ENCODE peak calls at places on chromosomes 11 and 22, in ten cellular contexts. One of them, this sample, is unnamed.

GRCh38 chr22:36384766-36385400 is 2.9 kb downstream of the MYH9 start:
- DNase-seq in HepG2: no peak
- DNase-seq in GM12892: no peak
- DNase-seq in stomach: no peak
- DNase-seq in spleen: no peak
- DNase-seq in SK-N-SH: peak
- DNase-seq in breast epithelium: no peak
- DNase-seq in HCT116: no peak
- DNase-seq in K562: no peak
- DNase-seq in GM23338: peak
- DNase-seq in this sample: no peak

GRCh38 chr11:116415095-116415494 is 357.7 kb downstream of the BUD13 start:
- DNase-seq in HCT116: no peak
- DNase-seq in breast epithelium: no peak
- DNase-seq in SK-N-SH: no peak
- DNase-seq in HepG2: no peak
- DNase-seq in spleen: no peak
- DNase-seq in GM23338: peak
- DNase-seq in K562: no peak
- DNase-seq in GM12892: no peak
- DNase-seq in stomach: no peak
- DNase-seq in this sample: no peak

GRCh38 chr22:29225422-29226090 is 19.9 kb downstream of the EMID1 start:
- DNase-seq in GM12892: no peak
- DNase-seq in stomach: no peak
- DNase-seq in HCT116: no peak
- DNase-seq in GM23338: no peak
- DNase-seq in HepG2: no peak
- DNase-seq in SK-N-SH: peak
- DNase-seq in breast epithelium: no peak
- DNase-seq in K562: no peak
- DNase-seq in spleen: peak
- DNase-seq in this sample: peak

GRCh38 chr11:94664336-94664735 is 97.2 kb downstream of the PIWIL4 start:
- DNase-seq in spleen: no peak
- DNase-seq in GM23338: no peak
- DNase-seq in stomach: no peak
- DNase-seq in HCT116: peak
- DNase-seq in HepG2: no peak
- DNase-seq in K562: no peak
- DNase-seq in GM12892: no peak
- DNase-seq in breast epithelium: no peak
- DNase-seq in SK-N-SH: no peak
- DNase-seq in this sample: no peak

GRCh38 chr22:47144791-47145425 is 382.5 kb downstream of the TBC1D22A start:
- DNase-seq in breast epithelium: no peak
- DNase-seq in HCT116: no peak
- DNase-seq in HepG2: no peak
- DNase-seq in stomach: peak
- DNase-seq in GM23338: no peak
- DNase-seq in K562: no peak
- DNase-seq in spleen: no peak
- DNase-seq in GM12892: no peak
- DNase-seq in SK-N-SH: no peak
- DNase-seq in this sample: no peak

GRCh38 chr11:117723625-117724024 is 73.4 kb downstream of the DSCAML1 start:
- DNase-seq in breast epithelium: no peak
- DNase-seq in K562: no peak
- DNase-seq in GM23338: peak
- DNase-seq in spleen: peak
- DNase-seq in SK-N-SH: no peak
- DNase-seq in HepG2: no peak
- DNase-seq in GM12892: no peak
- DNase-seq in HCT116: no peak
- DNase-seq in stomach: no peak
- DNase-seq in this sample: no peak

GRCh38 chr11:78350101-78350645 is 67.4 kb downstream of the GAB2 start:
- DNase-seq in SK-N-SH: no peak
- DNase-seq in K562: peak
- DNase-seq in stomach: no peak
- DNase-seq in GM23338: peak
- DNase-seq in HepG2: no peak
- DNase-seq in spleen: no peak
- DNase-seq in HCT116: no peak
- DNase-seq in GM12892: no peak
- DNase-seq in breast epithelium: no peak
- DNase-seq in this sample: peak

GRCh38 chr22:45207981-45208664 is 32.6 kb downstream of the KIAA0930 start:
- DNase-seq in SK-N-SH: no peak
- DNase-seq in HepG2: no peak
- DNase-seq in HCT116: no peak
- DNase-seq in GM23338: no peak
- DNase-seq in spleen: peak
- DNase-seq in GM12892: no peak
- DNase-seq in breast epithelium: no peak
- DNase-seq in K562: no peak
- DNase-seq in stomach: no peak
- DNase-seq in this sample: no peak

GRCh38 chr11:16946477-16947282 is 67.5 kb downstream of the PLEKHA7 start:
- DNase-seq in spleen: no peak
- DNase-seq in stomach: no peak
- DNase-seq in breast epithelium: no peak
- DNase-seq in GM23338: peak
- DNase-seq in GM12892: no peak
- DNase-seq in K562: no peak
- DNase-seq in HCT116: no peak
- DNase-seq in SK-N-SH: no peak
- DNase-seq in HepG2: no peak
- DNase-seq in this sample: no peak

GRCh38 chr11:96213500-96213899 is 129.5 kb downstream of the MAML2 start:
- DNase-seq in breast epithelium: no peak
- DNase-seq in SK-N-SH: no peak
- DNase-seq in GM23338: no peak
- DNase-seq in K562: peak
- DNase-seq in GM12892: no peak
- DNase-seq in stomach: no peak
- DNase-seq in spleen: no peak
- DNase-seq in HCT116: no peak
- DNase-seq in HepG2: no peak
- DNase-seq in this sample: no peak

GRCh38 chr11:60172011-60172410 is 10.9 kb downstream of the MS4A6A start:
- DNase-seq in GM12892: no peak
- DNase-seq in breast epithelium: no peak
- DNase-seq in GM23338: no peak
- DNase-seq in K562: no peak
- DNase-seq in HepG2: no peak
- DNase-seq in HCT116: no peak
- DNase-seq in stomach: no peak
- DNase-seq in SK-N-SH: no peak
- DNase-seq in spleen: no peak
- DNase-seq in this sample: no peak

GRCh38 chr22:20920881-20921203 is 3.6 kb downstream of the CRKL start:
- DNase-seq in SK-N-SH: no peak
- DNase-seq in spleen: no peak
- DNase-seq in GM12892: no peak
- DNase-seq in breast epithelium: no peak
- DNase-seq in HepG2: no peak
- DNase-seq in GM23338: no peak
- DNase-seq in stomach: no peak
- DNase-seq in K562: no peak
- DNase-seq in HCT116: no peak
- DNase-seq in this sample: no peak

GRCh38 chr22:21444701-21445436 is 22.3 kb upstream of the TMEM191C start:
- DNase-seq in SK-N-SH: no peak
- DNase-seq in spleen: peak
- DNase-seq in HepG2: no peak
- DNase-seq in GM23338: no peak
- DNase-seq in HCT116: no peak
- DNase-seq in K562: no peak
- DNase-seq in breast epithelium: peak
- DNase-seq in stomach: peak
- DNase-seq in GM12892: no peak
- DNase-seq in this sample: peak

GRCh38 chr11:56740107-56740506 is 8.4 kb downstream of the OR9G4 start:
- DNase-seq in HepG2: no peak
- DNase-seq in HCT116: no peak
- DNase-seq in GM23338: no peak
- DNase-seq in GM12892: no peak
- DNase-seq in SK-N-SH: no peak
- DNase-seq in spleen: no peak
- DNase-seq in breast epithelium: no peak
- DNase-seq in stomach: no peak
- DNase-seq in K562: no peak
- DNase-seq in this sample: no peak

GRCh38 chr11:42770444-42771065 is 541.2 kb upstream of the API5 start:
- DNase-seq in HCT116: no peak
- DNase-seq in breast epithelium: no peak
- DNase-seq in K562: peak
- DNase-seq in GM12892: peak
- DNase-seq in GM23338: peak
- DNase-seq in spleen: no peak
- DNase-seq in stomach: no peak
- DNase-seq in HepG2: peak
- DNase-seq in SK-N-SH: peak
- DNase-seq in this sample: no peak

GRCh38 chr11:105466582-105467228 is 143.2 kb upstream of the GRIA4 start:
- DNase-seq in K562: no peak
- DNase-seq in HCT116: peak
- DNase-seq in HepG2: peak
- DNase-seq in stomach: no peak
- DNase-seq in GM12892: no peak
- DNase-seq in GM23338: no peak
- DNase-seq in breast epithelium: no peak
- DNase-seq in SK-N-SH: no peak
- DNase-seq in spleen: no peak
- DNase-seq in this sample: no peak
- TF ChIP-seq POLR2AphosphoS5 in K562: no peak
- TF ChIP-seq POLR2AphosphoS5 in HCT116: no peak
- TF ChIP-seq POLR2AphosphoS5 in HepG2: no peak
- TF ChIP-seq POLR2AphosphoS5 in stomach: no peak
- TF ChIP-seq POLR2AphosphoS5 in GM12892: no peak
- TF ChIP-seq POLR2AphosphoS5 in GM23338: no peak
- TF ChIP-seq POLR2AphosphoS5 in breast epithelium: no peak
- TF ChIP-seq POLR2AphosphoS5 in SK-N-SH: no peak
- TF ChIP-seq POLR2AphosphoS5 in spleen: no peak
- TF ChIP-seq POLR2AphosphoS5 in this sample: no peak

DNA sequence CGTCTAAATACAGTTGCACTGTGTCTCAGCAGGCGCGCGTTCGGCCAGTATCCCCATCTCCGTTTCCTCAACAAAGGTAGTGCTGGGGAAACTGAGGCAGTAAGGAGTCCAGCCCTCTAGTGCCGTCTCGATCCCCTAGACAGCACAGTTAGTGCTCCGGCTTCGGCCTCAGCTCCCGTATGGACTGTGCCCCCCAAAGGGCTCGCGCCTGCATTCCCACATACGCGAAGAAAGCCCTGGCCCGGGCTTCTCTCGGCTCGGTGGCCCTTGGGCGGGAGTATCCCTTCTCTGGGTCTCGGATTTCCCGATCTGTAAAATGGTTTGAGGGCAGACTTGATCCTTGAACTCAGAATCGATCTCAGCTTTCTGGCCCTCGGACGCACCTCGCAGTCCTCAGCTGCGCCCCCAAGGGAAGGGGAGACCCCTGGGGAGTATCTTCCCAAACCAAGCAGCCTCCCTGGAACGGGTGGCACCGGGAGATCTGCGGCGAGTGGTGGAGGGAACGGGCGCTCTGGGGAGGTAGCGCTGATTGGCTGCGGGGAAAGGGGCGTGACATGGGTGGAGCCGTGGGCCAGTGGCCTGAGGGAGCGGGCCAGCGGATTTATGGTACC is 759 bp upstream of the PEX16 start:
- DNase-seq in HepG2: peak
- DNase-seq in K562: peak
- DNase-seq in breast epithelium: peak
- DNase-seq in spleen: peak
- DNase-seq in stomach: peak
- DNase-seq in SK-N-SH: peak
- DNase-seq in GM23338: peak
- DNase-seq in GM12892: peak
- DNase-seq in HCT116: no peak
- DNase-seq in this sample: peak
- TF ChIP-seq POLR2AphosphoS5 in HepG2: peak
- TF ChIP-seq POLR2AphosphoS5 in K562: peak
- TF ChIP-seq POLR2AphosphoS5 in breast epithelium: peak
- TF ChIP-seq POLR2AphosphoS5 in spleen: peak
- TF ChIP-seq POLR2AphosphoS5 in stomach: peak
- TF ChIP-seq POLR2AphosphoS5 in SK-N-SH: peak
- TF ChIP-seq POLR2AphosphoS5 in GM23338: peak
- TF ChIP-seq POLR2AphosphoS5 in GM12892: no peak
- TF ChIP-seq POLR2AphosphoS5 in HCT116: peak
- TF ChIP-seq POLR2AphosphoS5 in this sample: no peak

GRCh38 chr11:119222308-119222707 is 16.2 kb downstream of the CBL start:
- DNase-seq in K562: no peak
- DNase-seq in stomach: no peak
- DNase-seq in HCT116: no peak
- DNase-seq in GM12892: no peak
- DNase-seq in GM23338: no peak
- DNase-seq in breast epithelium: no peak
- DNase-seq in spleen: no peak
- DNase-seq in SK-N-SH: peak
- DNase-seq in HepG2: no peak
- DNase-seq in this sample: no peak

GRCh38 chr11:119222891-119223290 is 16.8 kb downstream of the CBL start:
- DNase-seq in HCT116: no peak
- DNase-seq in K562: no peak
- DNase-seq in GM12892: no peak
- DNase-seq in breast epithelium: no peak
- DNase-seq in SK-N-SH: no peak
- DNase-seq in spleen: no peak
- DNase-seq in stomach: no peak
- DNase-seq in HepG2: no peak
- DNase-seq in GM23338: no peak
- DNase-seq in this sample: no peak

GRCh38 chr11:119223856-119224255 is 17.7 kb downstream of the CBL start:
- DNase-seq in HCT116: no peak
- DNase-seq in HepG2: no peak
- DNase-seq in spleen: no peak
- DNase-seq in SK-N-SH: no peak
- DNase-seq in GM12892: no peak
- DNase-seq in stomach: no peak
- DNase-seq in GM23338: no peak
- DNase-seq in breast epithelium: no peak
- DNase-seq in K562: no peak
- DNase-seq in this sample: no peak

GRCh38 chr11:119218141-119218878 is 12.2 kb downstream of the CBL start:
- DNase-seq in breast epithelium: no peak
- DNase-seq in HCT116: peak
- DNase-seq in K562: peak
- DNase-seq in GM23338: no peak
- DNase-seq in stomach: no peak
- DNase-seq in SK-N-SH: no peak
- DNase-seq in spleen: no peak
- DNase-seq in GM12892: no peak
- DNase-seq in HepG2: no peak
- DNase-seq in this sample: no peak
- TF ChIP-seq POLR2AphosphoS5 in breast epithelium: no peak
- TF ChIP-seq POLR2AphosphoS5 in HCT116: peak
- TF ChIP-seq POLR2AphosphoS5 in K562: no peak
- TF ChIP-seq POLR2AphosphoS5 in GM23338: no peak
- TF ChIP-seq POLR2AphosphoS5 in stomach: no peak
- TF ChIP-seq POLR2AphosphoS5 in SK-N-SH: peak
- TF ChIP-seq POLR2AphosphoS5 in spleen: no peak
- TF ChIP-seq POLR2AphosphoS5 in GM12892: no peak
- TF ChIP-seq POLR2AphosphoS5 in HepG2: no peak
- TF ChIP-seq POLR2AphosphoS5 in this sample: no peak

GRCh38 chr22:30575011-30575671 is 676 bp upstream of the GAL3ST1 start:
- DNase-seq in SK-N-SH: peak
- DNase-seq in GM12892: no peak
- DNase-seq in spleen: no peak
- DNase-seq in stomach: peak
- DNase-seq in GM23338: peak
- DNase-seq in HCT116: no peak
- DNase-seq in HepG2: no peak
- DNase-seq in K562: no peak
- DNase-seq in breast epithelium: no peak
- DNase-seq in this sample: no peak
- TF ChIP-seq POLR2AphosphoS5 in SK-N-SH: peak
- TF ChIP-seq POLR2AphosphoS5 in GM12892: no peak
- TF ChIP-seq POLR2AphosphoS5 in spleen: peak
- TF ChIP-seq POLR2AphosphoS5 in stomach: no peak
- TF ChIP-seq POLR2AphosphoS5 in GM23338: no peak
- TF ChIP-seq POLR2AphosphoS5 in HCT116: no peak
- TF ChIP-seq POLR2AphosphoS5 in HepG2: no peak
- TF ChIP-seq POLR2AphosphoS5 in K562: no peak
- TF ChIP-seq POLR2AphosphoS5 in breast epithelium: no peak
- TF ChIP-seq POLR2AphosphoS5 in this sample: peak